ENCODE peak calls at places on chromosome 10, in eight cellular contexts. One of them, this sample, is unnamed.

GRCh38 chr10:28514648-28515047 is 18.3 kb upstream of the WAC start:
- DNase-seq in MM.1S: no peak
- DNase-seq in Panc1: no peak
- DNase-seq in spleen: no peak
- DNase-seq in fibroblast of lung: no peak
- DNase-seq in endodermal cell: no peak
- DNase-seq in body of pancreas: no peak
- DNase-seq in upper lobe of right lung: no peak
- DNase-seq in this sample: no peak

GRCh38 chr10:34535872-34536271 is 279.2 kb downstream of the PARD3 start:
- DNase-seq in MM.1S: no peak
- DNase-seq in Panc1: no peak
- DNase-seq in spleen: no peak
- DNase-seq in fibroblast of lung: no peak
- DNase-seq in endodermal cell: no peak
- DNase-seq in body of pancreas: no peak
- DNase-seq in upper lobe of right lung: no peak
- DNase-seq in this sample: no peak

GRCh38 chr10:105953056-105953455 is 1211.5 kb downstream of the SORCS1 start:
- DNase-seq in MM.1S: no peak
- DNase-seq in Panc1: no peak
- DNase-seq in spleen: no peak
- DNase-seq in fibroblast of lung: no peak
- DNase-seq in endodermal cell: no peak
- DNase-seq in body of pancreas: no peak
- DNase-seq in upper lobe of right lung: no peak
- DNase-seq in this sample: no peak

GRCh38 chr10:122435212-122435827 is 19.1 kb upstream of the ARMS2 start:
- DNase-seq in MM.1S: peak; percentile 48
- DNase-seq in Panc1: peak; percentile 18
- DNase-seq in spleen: no peak
- DNase-seq in fibroblast of lung: peak; percentile 72
- DNase-seq in endodermal cell: no peak
- DNase-seq in body of pancreas: no peak
- DNase-seq in upper lobe of right lung: no peak
- DNase-seq in this sample: no peak

GRCh38 chr10:118692911-118693310 is 61.9 kb downstream of the CACUL1 start:
- DNase-seq in MM.1S: no peak
- DNase-seq in Panc1: no peak
- DNase-seq in spleen: no peak
- DNase-seq in fibroblast of lung: peak; percentile 92
- DNase-seq in endodermal cell: no peak
- DNase-seq in body of pancreas: no peak
- DNase-seq in upper lobe of right lung: no peak
- DNase-seq in this sample: no peak

GRCh38 chr10:62632071-62632809 is 172.3 kb upstream of the ADO start:
- DNase-seq in MM.1S: no peak
- DNase-seq in Panc1: no peak
- DNase-seq in spleen: peak; percentile 85
- DNase-seq in fibroblast of lung: no peak
- DNase-seq in endodermal cell: no peak
- DNase-seq in body of pancreas: no peak
- DNase-seq in upper lobe of right lung: peak; percentile 75
- DNase-seq in this sample: peak; percentile 25

GRCh38 chr10:11335167-11335652 is 276.2 kb downstream of the USP6NL start:
- DNase-seq in MM.1S: no peak
- DNase-seq in Panc1: no peak
- DNase-seq in spleen: peak; percentile 86
- DNase-seq in fibroblast of lung: no peak
- DNase-seq in endodermal cell: no peak
- DNase-seq in body of pancreas: no peak
- DNase-seq in upper lobe of right lung: peak; percentile 74
- DNase-seq in this sample: no peak

GRCh38 chr10:116170815-116171250 is 102.2 kb downstream of the GFRA1 start:
- DNase-seq in MM.1S: no peak
- DNase-seq in Panc1: no peak
- DNase-seq in spleen: no peak
- DNase-seq in fibroblast of lung: peak; percentile 12
- DNase-seq in endodermal cell: no peak
- DNase-seq in body of pancreas: no peak
- DNase-seq in upper lobe of right lung: no peak
- DNase-seq in this sample: no peak

GRCh38 chr10:128566376-128566968 is 440.2 kb upstream of the MKI67 start:
- DNase-seq in MM.1S: no peak
- DNase-seq in Panc1: no peak
- DNase-seq in spleen: no peak
- DNase-seq in fibroblast of lung: no peak
- DNase-seq in endodermal cell: no peak
- DNase-seq in body of pancreas: no peak
- DNase-seq in upper lobe of right lung: no peak
- DNase-seq in this sample: no peak

GRCh38 chr10:13716161-13717071 is 129.7 kb downstream of the PRPF18 start:
- DNase-seq in MM.1S: no peak
- DNase-seq in Panc1: no peak
- DNase-seq in spleen: no peak
- DNase-seq in fibroblast of lung: peak; percentile 88
- DNase-seq in endodermal cell: no peak
- DNase-seq in body of pancreas: no peak
- DNase-seq in upper lobe of right lung: no peak
- DNase-seq in this sample: no peak

GRCh38 chr10:72292223-72292691 is 18.5 kb downstream of the DDIT4 start:
- DNase-seq in MM.1S: no peak
- DNase-seq in Panc1: no peak
- DNase-seq in spleen: no peak
- DNase-seq in fibroblast of lung: no peak
- DNase-seq in endodermal cell: no peak
- DNase-seq in body of pancreas: peak; percentile 67
- DNase-seq in upper lobe of right lung: no peak
- DNase-seq in this sample: no peak

GRCh38 chr10:125700355-125700911 is 17.5 kb upstream of the TEX36 start:
- DNase-seq in MM.1S: no peak
- DNase-seq in Panc1: no peak
- DNase-seq in spleen: no peak
- DNase-seq in fibroblast of lung: peak; percentile 73
- DNase-seq in endodermal cell: no peak
- DNase-seq in body of pancreas: no peak
- DNase-seq in upper lobe of right lung: no peak
- DNase-seq in this sample: no peak
- TF ChIP-seq CTCF in MM.1S: no peak
- TF ChIP-seq CTCF in Panc1: peak; percentile 31
- TF ChIP-seq CTCF in spleen: no peak
- TF ChIP-seq CTCF in fibroblast of lung: no peak
- TF ChIP-seq CTCF in endodermal cell: no peak
- TF ChIP-seq CTCF in body of pancreas: no peak
- TF ChIP-seq CTCF in upper lobe of right lung: no peak
- TF ChIP-seq CTCF in this sample: no peak

GRCh38 chr10:132326925-132327324 is 5.1 kb upstream of the LRRC27 start:
- DNase-seq in MM.1S: no peak
- DNase-seq in Panc1: no peak
- DNase-seq in spleen: no peak
- DNase-seq in fibroblast of lung: no peak
- DNase-seq in endodermal cell: no peak
- DNase-seq in body of pancreas: no peak
- DNase-seq in upper lobe of right lung: no peak
- DNase-seq in this sample: no peak

GRCh38 chr10:132329565-132330485 is 2.2 kb upstream of the LRRC27 start:
- DNase-seq in MM.1S: peak; percentile 28
- DNase-seq in Panc1: no peak
- DNase-seq in spleen: peak; percentile 80
- DNase-seq in fibroblast of lung: peak; percentile 52
- DNase-seq in endodermal cell: no peak
- DNase-seq in body of pancreas: no peak
- DNase-seq in upper lobe of right lung: no peak
- DNase-seq in this sample: no peak

GRCh38 chr10:132325969-132326889 is 5.8 kb upstream of the LRRC27 start:
- DNase-seq in MM.1S: no peak
- DNase-seq in Panc1: no peak
- DNase-seq in spleen: no peak
- DNase-seq in fibroblast of lung: no peak
- DNase-seq in endodermal cell: no peak
- DNase-seq in body of pancreas: no peak
- DNase-seq in upper lobe of right lung: peak; percentile 25
- DNase-seq in this sample: no peak

GRCh38 chr10:132328738-132329137 is 3.3 kb upstream of the LRRC27 start:
- DNase-seq in MM.1S: no peak
- DNase-seq in Panc1: no peak
- DNase-seq in spleen: peak; percentile 65
- DNase-seq in fibroblast of lung: no peak
- DNase-seq in endodermal cell: no peak
- DNase-seq in body of pancreas: no peak
- DNase-seq in upper lobe of right lung: no peak
- DNase-seq in this sample: no peak

DNA sequence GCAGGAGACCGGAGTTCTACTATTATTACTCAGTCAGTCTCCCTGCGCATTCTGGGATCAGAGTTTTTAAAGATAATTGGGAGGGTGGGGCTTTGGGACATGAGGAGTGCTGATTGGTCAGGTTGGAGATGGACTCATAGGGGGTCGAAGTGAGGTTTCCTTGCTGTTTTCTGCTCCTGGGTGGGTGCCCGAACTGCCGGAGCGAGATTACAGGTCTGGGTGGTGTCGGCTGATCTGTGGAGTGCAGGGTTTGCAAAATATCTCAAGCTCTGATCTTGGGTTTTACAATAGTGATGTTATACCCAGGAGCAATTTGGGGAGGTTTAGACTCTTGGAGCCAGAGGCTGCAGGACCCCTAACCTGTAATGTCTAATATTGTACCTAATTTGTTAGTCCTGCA is 3.9 kb upstream of the LRRC27 start:
- DNase-seq in MM.1S: no peak
- DNase-seq in Panc1: no peak
- DNase-seq in spleen: peak; percentile 46
- DNase-seq in fibroblast of lung: no peak
- DNase-seq in endodermal cell: no peak
- DNase-seq in body of pancreas: no peak
- DNase-seq in upper lobe of right lung: no peak
- DNase-seq in this sample: no peak
- H3K27me3 ChIP-seq in MM.1S: no peaks in the 10 kb centered on the region
- H3K27me3 ChIP-seq in Panc1: no peaks in the 10 kb centered on the region
- H3K27me3 ChIP-seq in spleen: no peaks in the 10 kb centered on the region
- H3K27me3 ChIP-seq in fibroblast of lung: no peaks in the 10 kb centered on the region
- H3K27me3 ChIP-seq in endodermal cell: no peaks in the 10 kb centered on the region
- H3K27me3 ChIP-seq in body of pancreas: no peaks in the 10 kb centered on the region
- H3K27me3 ChIP-seq in upper lobe of right lung: no peaks in the 10 kb centered on the region
- H3K27me3 ChIP-seq in this sample: no peaks in the 10 kb centered on the region

DNA sequence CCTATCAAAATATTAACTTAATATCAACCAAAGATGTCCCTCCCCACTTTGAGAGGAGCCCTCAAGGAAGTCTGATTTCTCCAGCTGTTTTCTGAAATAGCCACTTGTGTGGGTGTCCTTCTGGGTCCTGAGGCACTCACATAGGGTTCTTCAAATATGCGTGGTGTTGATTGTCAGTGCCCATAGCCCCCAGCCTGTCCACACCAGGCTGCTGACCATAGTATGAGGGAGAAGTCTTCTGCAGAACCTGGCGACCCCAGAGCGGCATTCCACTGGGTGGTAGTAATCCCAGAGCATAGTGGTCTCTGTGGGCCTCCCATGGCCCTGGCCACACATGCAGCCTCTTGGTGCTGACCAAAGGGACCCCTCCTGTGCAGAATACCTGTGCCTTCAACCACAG is 82.7 kb upstream of the MACROH2A2 start:
- DNase-seq in MM.1S: no peak
- DNase-seq in Panc1: no peak
- DNase-seq in spleen: no peak
- DNase-seq in fibroblast of lung: no peak
- DNase-seq in endodermal cell: no peak
- DNase-seq in body of pancreas: no peak
- DNase-seq in upper lobe of right lung: no peak
- DNase-seq in this sample: no peak
- TF ChIP-seq CTCF in MM.1S: no peak
- TF ChIP-seq CTCF in Panc1: no peak
- TF ChIP-seq CTCF in spleen: no peak
- TF ChIP-seq CTCF in fibroblast of lung: no peak
- TF ChIP-seq CTCF in endodermal cell: no peak
- TF ChIP-seq CTCF in body of pancreas: no peak
- TF ChIP-seq CTCF in upper lobe of right lung: no peak
- TF ChIP-seq CTCF in this sample: no peak

GRCh38 chr10:4736183-4736582 is 89.8 kb upstream of the AKR1E2 start:
- DNase-seq in MM.1S: no peak
- DNase-seq in Panc1: no peak
- DNase-seq in spleen: no peak
- DNase-seq in fibroblast of lung: no peak
- DNase-seq in endodermal cell: no peak
- DNase-seq in body of pancreas: no peak
- DNase-seq in upper lobe of right lung: no peak
- DNase-seq in this sample: no peak

GRCh38 chr10:4733843-4734224 is 92.2 kb upstream of the AKR1E2 start:
- DNase-seq in MM.1S: no peak
- DNase-seq in Panc1: no peak
- DNase-seq in spleen: no peak
- DNase-seq in fibroblast of lung: no peak
- DNase-seq in endodermal cell: no peak
- DNase-seq in body of pancreas: no peak
- DNase-seq in upper lobe of right lung: no peak
- DNase-seq in this sample: no peak

GRCh38 chr10:4736608-4737007 is 89.4 kb upstream of the AKR1E2 start:
- DNase-seq in MM.1S: no peak
- DNase-seq in Panc1: no peak
- DNase-seq in spleen: no peak
- DNase-seq in fibroblast of lung: no peak
- DNase-seq in endodermal cell: no peak
- DNase-seq in body of pancreas: no peak
- DNase-seq in upper lobe of right lung: no peak
- DNase-seq in this sample: no peak

GRCh38 chr10:4730998-4731397 is 95.0 kb upstream of the AKR1E2 start:
- DNase-seq in MM.1S: no peak
- DNase-seq in Panc1: no peak
- DNase-seq in spleen: no peak
- DNase-seq in fibroblast of lung: no peak
- DNase-seq in endodermal cell: no peak
- DNase-seq in body of pancreas: no peak
- DNase-seq in upper lobe of right lung: no peak
- DNase-seq in this sample: no peak

GRCh38 chr10:4733150-4733842 is 92.7 kb upstream of the AKR1E2 start:
- DNase-seq in MM.1S: no peak
- DNase-seq in Panc1: no peak
- DNase-seq in spleen: no peak
- DNase-seq in fibroblast of lung: no peak
- DNase-seq in endodermal cell: no peak
- DNase-seq in body of pancreas: no peak
- DNase-seq in upper lobe of right lung: no peak
- DNase-seq in this sample: no peak
- H3K27me3 ChIP-seq in MM.1S: no peaks in the 10 kb centered on the region
- H3K27me3 ChIP-seq in Panc1: no peaks in the 10 kb centered on the region
- H3K27me3 ChIP-seq in spleen: no peaks in the 10 kb centered on the region
- H3K27me3 ChIP-seq in fibroblast of lung: no peaks in the 10 kb centered on the region
- H3K27me3 ChIP-seq in endodermal cell: no peaks in the 10 kb centered on the region
- H3K27me3 ChIP-seq in body of pancreas: no peaks in the 10 kb centered on the region
- H3K27me3 ChIP-seq in upper lobe of right lung: no peaks in the 10 kb centered on the region
- H3K27me3 ChIP-seq in this sample: no peaks in the 10 kb centered on the region

GRCh38 chr10:109127363-109127762 is 795.9 kb downstream of the XPNPEP1 start:
- DNase-seq in MM.1S: no peak
- DNase-seq in Panc1: no peak
- DNase-seq in spleen: no peak
- DNase-seq in fibroblast of lung: no peak
- DNase-seq in endodermal cell: no peak
- DNase-seq in body of pancreas: no peak
- DNase-seq in upper lobe of right lung: no peak
- DNase-seq in this sample: no peak
- TF ChIP-seq CTCF in MM.1S: no peak
- TF ChIP-seq CTCF in Panc1: no peak
- TF ChIP-seq CTCF in spleen: no peak
- TF ChIP-seq CTCF in fibroblast of lung: no peak
- TF ChIP-seq CTCF in endodermal cell: no peak
- TF ChIP-seq CTCF in body of pancreas: no peak
- TF ChIP-seq CTCF in upper lobe of right lung: no peak
- TF ChIP-seq CTCF in this sample: no peak